ENCODE peak calls at places on chromosomes 3 and 15, in six cellular contexts. One of them, this sample, is unnamed.

GRCh38 chr15:63238796-63239195 is 38.6 kb upstream of the APH1B start:
- DNase-seq in sigmoid colon: no peak
- DNase-seq in choroid plexus epithelial cell: peak
- DNase-seq in nephron progenitor cell: no peak
- DNase-seq in left lung: no peak
- DNase-seq in HFF-Myc: no peak
- DNase-seq in this sample: peak

GRCh38 chr3:41265823-41266273 is 66.5 kb downstream of the CTNNB1 start:
- DNase-seq in nephron progenitor cell: no peak
- DNase-seq in left lung: no peak
- DNase-seq in HFF-Myc: peak
- DNase-seq in sigmoid colon: no peak
- DNase-seq in choroid plexus epithelial cell: peak
- DNase-seq in this sample: no peak

GRCh38 chr3:113825090-113825489 is 13.5 kb upstream of the GRAMD1C start:
- DNase-seq in HFF-Myc: no peak
- DNase-seq in choroid plexus epithelial cell: peak
- DNase-seq in left lung: no peak
- DNase-seq in nephron progenitor cell: no peak
- DNase-seq in sigmoid colon: no peak
- DNase-seq in this sample: peak

GRCh38 chr3:171991166-171991565 is 48.2 kb upstream of the FNDC3B start:
- DNase-seq in choroid plexus epithelial cell: no peak
- DNase-seq in left lung: no peak
- DNase-seq in HFF-Myc: no peak
- DNase-seq in sigmoid colon: no peak
- DNase-seq in nephron progenitor cell: no peak
- DNase-seq in this sample: no peak

GRCh38 chr15:39296955-39297354 is 283.9 kb upstream of the THBS1 start:
- DNase-seq in HFF-Myc: no peak
- DNase-seq in left lung: no peak
- DNase-seq in nephron progenitor cell: no peak
- DNase-seq in choroid plexus epithelial cell: no peak
- DNase-seq in sigmoid colon: no peak
- DNase-seq in this sample: no peak

GRCh38 chr3:172760406-172760805 is 9.9 kb downstream of the ECT2 start:
- DNase-seq in HFF-Myc: no peak
- DNase-seq in sigmoid colon: no peak
- DNase-seq in nephron progenitor cell: no peak
- DNase-seq in left lung: no peak
- DNase-seq in choroid plexus epithelial cell: peak
- DNase-seq in this sample: no peak

GRCh38 chr15:56325186-56325585 is 40.0 kb upstream of the TEX9 start:
- DNase-seq in nephron progenitor cell: no peak
- DNase-seq in sigmoid colon: no peak
- DNase-seq in choroid plexus epithelial cell: peak
- DNase-seq in left lung: no peak
- DNase-seq in HFF-Myc: no peak
- DNase-seq in this sample: no peak

GRCh38 chr15:91055548-91056331 is 33.3 kb upstream of the VPS33B start:
- DNase-seq in HFF-Myc: peak
- DNase-seq in nephron progenitor cell: peak
- DNase-seq in left lung: no peak
- DNase-seq in sigmoid colon: peak
- DNase-seq in choroid plexus epithelial cell: peak
- DNase-seq in this sample: peak

GRCh38 chr3:15512173-15512572 is 9.3 kb downstream of the COLQ start:
- DNase-seq in nephron progenitor cell: no peak
- DNase-seq in sigmoid colon: peak
- DNase-seq in HFF-Myc: no peak
- DNase-seq in left lung: peak
- DNase-seq in choroid plexus epithelial cell: no peak
- DNase-seq in this sample: no peak

GRCh38 chr3:111509308-111509707 is 32.7 kb upstream of the CD96 start:
- DNase-seq in nephron progenitor cell: no peak
- DNase-seq in left lung: no peak
- DNase-seq in HFF-Myc: no peak
- DNase-seq in choroid plexus epithelial cell: no peak
- DNase-seq in sigmoid colon: no peak
- DNase-seq in this sample: no peak

GRCh38 chr3:45510519-45510918 is 84.0 kb upstream of the LIMD1 start:
- DNase-seq in choroid plexus epithelial cell: no peak
- DNase-seq in sigmoid colon: no peak
- DNase-seq in nephron progenitor cell: no peak
- DNase-seq in HFF-Myc: no peak
- DNase-seq in left lung: no peak
- DNase-seq in this sample: no peak

GRCh38 chr3:147341727-147342126 is 64.6 kb downstream of the ZIC4 start:
- DNase-seq in choroid plexus epithelial cell: no peak
- DNase-seq in HFF-Myc: no peak
- DNase-seq in left lung: no peak
- DNase-seq in nephron progenitor cell: no peak
- DNase-seq in sigmoid colon: no peak
- DNase-seq in this sample: no peak

GRCh38 chr3:141056716-141057115 is 5.6 kb downstream of the SPSB4 start:
- DNase-seq in choroid plexus epithelial cell: no peak
- DNase-seq in left lung: no peak
- DNase-seq in HFF-Myc: no peak
- DNase-seq in nephron progenitor cell: peak
- DNase-seq in sigmoid colon: no peak
- DNase-seq in this sample: no peak

GRCh38 chr3:159991591-159991990 is 3.0 kb downstream of the IL12A start:
- DNase-seq in choroid plexus epithelial cell: no peak
- DNase-seq in HFF-Myc: no peak
- DNase-seq in left lung: no peak
- DNase-seq in sigmoid colon: no peak
- DNase-seq in nephron progenitor cell: no peak
- DNase-seq in this sample: no peak

GRCh38 chr3:159988617-159989251 is at the start of gene IL12A:
- DNase-seq in choroid plexus epithelial cell: peak
- DNase-seq in nephron progenitor cell: peak
- DNase-seq in sigmoid colon: peak
- DNase-seq in HFF-Myc: no peak
- DNase-seq in left lung: peak
- DNase-seq in this sample: peak

GRCh38 chr3:159989973-159990846 is 1.6 kb downstream of the IL12A start:
- DNase-seq in left lung: no peak
- DNase-seq in HFF-Myc: no peak
- DNase-seq in nephron progenitor cell: no peak
- DNase-seq in sigmoid colon: no peak
- DNase-seq in choroid plexus epithelial cell: no peak
- DNase-seq in this sample: no peak

GRCh38 chr3:159982442-159982841 is 6.2 kb upstream of the IL12A start:
- DNase-seq in nephron progenitor cell: no peak
- DNase-seq in sigmoid colon: no peak
- DNase-seq in left lung: no peak
- DNase-seq in choroid plexus epithelial cell: peak
- DNase-seq in HFF-Myc: no peak
- DNase-seq in this sample: no peak

DNA sequence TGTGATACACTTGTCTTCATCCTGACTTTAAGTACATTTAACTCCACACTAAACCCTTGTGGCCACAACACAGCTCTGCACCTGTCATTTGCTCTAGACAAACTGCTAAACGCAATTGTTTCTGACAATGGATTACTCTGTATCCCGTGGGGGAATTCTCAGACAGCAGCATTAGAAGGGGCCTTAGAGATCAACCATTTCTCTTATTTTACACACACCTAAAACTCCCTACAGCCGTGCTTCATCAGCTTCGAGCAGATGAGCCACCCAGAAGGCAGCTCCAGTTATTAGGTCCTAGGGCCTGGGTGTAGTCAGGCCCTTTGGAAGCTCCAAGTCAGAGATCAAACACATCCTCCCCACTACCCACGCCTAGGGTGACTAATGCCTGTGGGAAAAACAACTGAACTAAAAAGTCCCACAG is 1.3 kb upstream of the IL12A start:
- DNase-seq in choroid plexus epithelial cell: peak
- DNase-seq in HFF-Myc: no peak
- DNase-seq in nephron progenitor cell: no peak
- DNase-seq in sigmoid colon: no peak
- DNase-seq in left lung: no peak
- DNase-seq in this sample: no peak
- TF ChIP-seq CTCF in choroid plexus epithelial cell: peak
- TF ChIP-seq CTCF in HFF-Myc: no peak
- TF ChIP-seq CTCF in nephron progenitor cell: no peak
- TF ChIP-seq CTCF in sigmoid colon: no peak
- TF ChIP-seq CTCF in left lung: no peak
- TF ChIP-seq CTCF in this sample: peak

DNA sequence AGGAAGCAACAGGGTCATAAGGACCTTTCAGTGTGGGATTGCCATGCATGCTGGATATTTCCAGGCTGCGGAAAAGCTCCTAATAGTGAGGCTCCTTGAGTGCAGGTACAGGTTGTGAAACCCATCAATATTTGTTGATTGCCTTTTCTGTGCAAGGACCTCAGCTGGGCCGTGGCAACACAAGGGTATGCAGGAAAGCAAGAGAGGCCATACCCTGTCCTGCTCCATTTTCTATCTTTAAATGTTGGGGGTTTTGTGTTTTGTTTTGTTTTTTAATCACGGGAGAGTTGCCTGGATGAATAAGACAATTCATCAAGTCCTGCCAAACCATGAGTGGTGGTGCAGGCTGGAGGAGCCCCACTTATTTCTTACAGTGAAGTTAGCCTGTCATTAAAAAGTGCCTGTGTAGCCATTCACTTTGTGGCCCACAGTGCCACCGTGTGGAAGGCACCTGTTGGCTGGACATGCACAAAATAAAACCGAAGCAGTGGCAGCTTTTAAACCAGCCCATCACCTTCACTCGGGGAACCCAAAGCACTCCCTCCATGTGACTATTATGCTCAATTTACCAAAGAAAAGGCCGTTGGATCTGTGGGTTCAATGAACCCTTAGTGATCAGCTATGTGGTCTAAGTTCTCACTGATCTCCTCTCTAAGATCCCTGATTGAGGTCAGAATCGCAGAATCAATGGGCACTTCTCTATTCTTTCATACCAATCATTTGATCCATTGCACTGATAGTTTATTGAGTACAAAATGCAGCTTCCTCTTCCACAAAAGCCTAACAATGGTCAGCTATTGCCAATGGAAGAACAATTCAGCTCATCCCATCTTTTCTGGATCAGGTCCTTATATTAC is 42.2 kb downstream of the CLDN18 start:
- DNase-seq in nephron progenitor cell: peak
- DNase-seq in sigmoid colon: no peak
- DNase-seq in HFF-Myc: no peak
- DNase-seq in left lung: no peak
- DNase-seq in choroid plexus epithelial cell: peak
- DNase-seq in this sample: peak
- TF ChIP-seq CTCF in nephron progenitor cell: peak
- TF ChIP-seq CTCF in sigmoid colon: no peak
- TF ChIP-seq CTCF in HFF-Myc: peak
- TF ChIP-seq CTCF in left lung: peak
- TF ChIP-seq CTCF in choroid plexus epithelial cell: peak
- TF ChIP-seq CTCF in this sample: peak

GRCh38 chr3:178291971-178292370 is 244.3 kb upstream of the KCNMB2 start:
- DNase-seq in sigmoid colon: no peak
- DNase-seq in HFF-Myc: no peak
- DNase-seq in left lung: no peak
- DNase-seq in nephron progenitor cell: no peak
- DNase-seq in choroid plexus epithelial cell: no peak
- DNase-seq in this sample: no peak
- TF ChIP-seq CTCF in sigmoid colon: no peak
- TF ChIP-seq CTCF in HFF-Myc: no peak
- TF ChIP-seq CTCF in left lung: no peak
- TF ChIP-seq CTCF in nephron progenitor cell: no peak
- TF ChIP-seq CTCF in choroid plexus epithelial cell: no peak
- TF ChIP-seq CTCF in this sample: no peak

GRCh38 chr3:196971094-196971698 is 2.6 kb upstream of the PIGZ start:
- DNase-seq in left lung: no peak
- DNase-seq in choroid plexus epithelial cell: no peak
- DNase-seq in nephron progenitor cell: no peak
- DNase-seq in sigmoid colon: no peak
- DNase-seq in HFF-Myc: no peak
- DNase-seq in this sample: no peak
- TF ChIP-seq CTCF in left lung: no peak
- TF ChIP-seq CTCF in choroid plexus epithelial cell: no peak
- TF ChIP-seq CTCF in nephron progenitor cell: no peak
- TF ChIP-seq CTCF in sigmoid colon: no peak
- TF ChIP-seq CTCF in HFF-Myc: no peak
- TF ChIP-seq CTCF in this sample: no peak

DNA sequence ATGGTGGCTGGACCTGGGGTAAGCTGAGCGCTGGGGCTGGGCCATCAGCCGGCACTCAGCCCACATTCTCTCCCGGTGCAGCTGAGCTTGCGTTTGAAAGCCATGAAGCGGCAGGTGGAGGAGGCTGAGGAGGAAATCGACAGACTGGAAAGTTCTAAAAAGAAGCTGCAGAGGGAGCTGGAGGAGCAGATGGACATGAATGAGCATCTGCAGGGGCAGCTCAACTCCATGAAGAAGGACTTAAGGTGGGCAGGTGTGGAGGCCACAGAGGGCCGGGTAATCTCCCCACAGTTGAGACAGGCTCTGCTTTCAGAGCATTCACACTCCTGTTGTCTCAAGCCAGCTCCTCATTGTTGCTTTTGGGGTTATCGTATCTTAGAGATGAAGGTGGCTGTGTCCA is 45.7 kb upstream of the MYZAP start:
- DNase-seq in left lung: no peak
- DNase-seq in choroid plexus epithelial cell: no peak
- DNase-seq in HFF-Myc: no peak
- DNase-seq in nephron progenitor cell: no peak
- DNase-seq in sigmoid colon: no peak
- DNase-seq in this sample: no peak
- TF ChIP-seq CTCF in left lung: no peak
- TF ChIP-seq CTCF in choroid plexus epithelial cell: peak
- TF ChIP-seq CTCF in HFF-Myc: no peak
- TF ChIP-seq CTCF in nephron progenitor cell: peak
- TF ChIP-seq CTCF in sigmoid colon: no peak
- TF ChIP-seq CTCF in this sample: no peak

GRCh38 chr3:40181182-40181581 is 128.3 kb upstream of the EIF1B start:
- DNase-seq in choroid plexus epithelial cell: no peak
- DNase-seq in nephron progenitor cell: no peak
- DNase-seq in HFF-Myc: no peak
- DNase-seq in left lung: no peak
- DNase-seq in sigmoid colon: no peak
- DNase-seq in this sample: no peak
- TF ChIP-seq CTCF in choroid plexus epithelial cell: peak
- TF ChIP-seq CTCF in nephron progenitor cell: no peak
- TF ChIP-seq CTCF in HFF-Myc: no peak
- TF ChIP-seq CTCF in left lung: no peak
- TF ChIP-seq CTCF in sigmoid colon: no peak
- TF ChIP-seq CTCF in this sample: no peak

DNA sequence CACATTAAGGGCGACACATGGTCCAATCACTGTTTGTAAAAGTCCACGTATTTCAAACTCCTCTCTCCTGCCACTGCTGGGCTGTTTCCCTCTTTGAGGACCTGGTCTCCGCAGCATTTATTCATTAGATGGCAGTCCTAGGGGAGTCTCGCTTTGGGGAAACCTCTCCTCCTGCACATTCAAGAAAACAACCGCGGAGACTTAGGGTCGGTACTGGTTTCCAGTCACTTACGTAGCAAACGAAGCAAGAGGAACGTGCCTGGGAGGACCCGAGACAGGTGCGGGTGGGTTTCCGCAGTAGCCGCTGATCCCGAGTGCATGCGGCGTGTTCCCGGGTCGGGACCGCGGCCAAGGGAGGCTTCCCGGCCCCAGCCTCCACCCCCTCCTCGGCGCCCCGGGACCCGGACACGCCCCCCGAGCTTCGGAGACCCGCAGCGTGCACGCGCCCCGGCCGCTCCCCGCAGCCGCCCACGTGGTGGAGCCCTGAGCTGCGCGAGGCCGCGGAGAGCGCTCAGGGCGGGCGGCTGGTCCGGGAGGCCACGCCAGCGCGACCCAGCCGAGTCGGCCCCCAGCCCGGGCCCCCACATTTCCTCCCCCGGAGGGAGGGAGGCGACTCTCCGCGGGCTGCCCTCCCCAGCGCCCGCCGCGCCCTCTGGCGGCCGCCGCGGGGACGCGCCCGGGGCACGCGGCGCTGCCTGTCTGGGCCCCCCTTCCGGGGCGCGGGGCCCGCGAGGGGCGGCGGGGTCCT is 1.1 kb upstream of the IGF1R start:
- DNase-seq in choroid plexus epithelial cell: peak
- DNase-seq in sigmoid colon: peak
- DNase-seq in HFF-Myc: no peak
- DNase-seq in left lung: peak
- DNase-seq in nephron progenitor cell: peak
- DNase-seq in this sample: peak
- TF ChIP-seq CTCF in choroid plexus epithelial cell: no peak
- TF ChIP-seq CTCF in sigmoid colon: no peak
- TF ChIP-seq CTCF in HFF-Myc: peak
- TF ChIP-seq CTCF in left lung: peak
- TF ChIP-seq CTCF in nephron progenitor cell: no peak
- TF ChIP-seq CTCF in this sample: peak